ENCODE peak calls at places on chromosomes 3 and 15, in eight cellular contexts. One of them, this sample, is unnamed.

GRCh38 chr15:58182460-58183163 is 44.4 kb downstream of the AQP9 start:
- DNase-seq in activated CD8-positive, alpha-beta memory T cell treated with anti-CD3 and anti-CD28 coated beads for 4 hours: no peak
- DNase-seq in central memory CD4-positive, alpha-beta T cell: peak
- DNase-seq in GM04504: peak
- DNase-seq in ELR: peak
- DNase-seq in skeletal muscle cell: no peak
- DNase-seq in amniotic stem cell: no peak
- DNase-seq in AG08396: peak
- DNase-seq in this sample: peak

GRCh38 chr3:43032646-43033628 is 53.8 kb downstream of the GASK1A start:
- DNase-seq in activated CD8-positive, alpha-beta memory T cell treated with anti-CD3 and anti-CD28 coated beads for 4 hours: no peak
- DNase-seq in AG08396: no peak
- DNase-seq in central memory CD4-positive, alpha-beta T cell: no peak
- DNase-seq in ELR: no peak
- DNase-seq in skeletal muscle cell: no peak
- DNase-seq in amniotic stem cell: no peak
- DNase-seq in GM04504: no peak
- DNase-seq in this sample: no peak

GRCh38 chr15:81184188-81184587 is 12.5 kb upstream of the IL16 start:
- DNase-seq in activated CD8-positive, alpha-beta memory T cell treated with anti-CD3 and anti-CD28 coated beads for 4 hours: no peak
- DNase-seq in ELR: peak
- DNase-seq in central memory CD4-positive, alpha-beta T cell: no peak
- DNase-seq in skeletal muscle cell: no peak
- DNase-seq in amniotic stem cell: no peak
- DNase-seq in AG08396: peak
- DNase-seq in GM04504: peak
- DNase-seq in this sample: peak

GRCh38 chr3:13013994-13014754 is 59.1 kb downstream of the IQSEC1 start:
- DNase-seq in skeletal muscle cell: no peak
- DNase-seq in activated CD8-positive, alpha-beta memory T cell treated with anti-CD3 and anti-CD28 coated beads for 4 hours: no peak
- DNase-seq in amniotic stem cell: no peak
- DNase-seq in GM04504: no peak
- DNase-seq in ELR: no peak
- DNase-seq in central memory CD4-positive, alpha-beta T cell: peak
- DNase-seq in AG08396: no peak
- DNase-seq in this sample: no peak

GRCh38 chr3:37955918-37956317 is 34.7 kb upstream of the VILL start:
- DNase-seq in ELR: no peak
- DNase-seq in AG08396: no peak
- DNase-seq in skeletal muscle cell: no peak
- DNase-seq in activated CD8-positive, alpha-beta memory T cell treated with anti-CD3 and anti-CD28 coated beads for 4 hours: no peak
- DNase-seq in central memory CD4-positive, alpha-beta T cell: no peak
- DNase-seq in amniotic stem cell: no peak
- DNase-seq in GM04504: no peak
- DNase-seq in this sample: no peak

GRCh38 chr3:7650466-7650865 is 789.6 kb downstream of the GRM7 start:
- DNase-seq in activated CD8-positive, alpha-beta memory T cell treated with anti-CD3 and anti-CD28 coated beads for 4 hours: no peak
- DNase-seq in GM04504: no peak
- DNase-seq in amniotic stem cell: no peak
- DNase-seq in AG08396: no peak
- DNase-seq in central memory CD4-positive, alpha-beta T cell: no peak
- DNase-seq in ELR: no peak
- DNase-seq in skeletal muscle cell: no peak
- DNase-seq in this sample: no peak

GRCh38 chr3:39147711-39148115 is 5.7 kb downstream of the CSRNP1 start:
- DNase-seq in ELR: peak
- DNase-seq in AG08396: no peak
- DNase-seq in skeletal muscle cell: no peak
- DNase-seq in central memory CD4-positive, alpha-beta T cell: peak
- DNase-seq in activated CD8-positive, alpha-beta memory T cell treated with anti-CD3 and anti-CD28 coated beads for 4 hours: no peak
- DNase-seq in GM04504: no peak
- DNase-seq in amniotic stem cell: no peak
- DNase-seq in this sample: peak

GRCh38 chr15:80682201-80682600 is 12.9 kb upstream of the ABHD17C start:
- DNase-seq in ELR: no peak
- DNase-seq in AG08396: no peak
- DNase-seq in activated CD8-positive, alpha-beta memory T cell treated with anti-CD3 and anti-CD28 coated beads for 4 hours: no peak
- DNase-seq in amniotic stem cell: no peak
- DNase-seq in GM04504: no peak
- DNase-seq in central memory CD4-positive, alpha-beta T cell: no peak
- DNase-seq in skeletal muscle cell: no peak
- DNase-seq in this sample: no peak

GRCh38 chr3:62365311-62366092 is 7.8 kb downstream of the FEZF2 start:
- DNase-seq in central memory CD4-positive, alpha-beta T cell: no peak
- DNase-seq in activated CD8-positive, alpha-beta memory T cell treated with anti-CD3 and anti-CD28 coated beads for 4 hours: no peak
- DNase-seq in amniotic stem cell: no peak
- DNase-seq in ELR: no peak
- DNase-seq in AG08396: no peak
- DNase-seq in GM04504: no peak
- DNase-seq in skeletal muscle cell: no peak
- DNase-seq in this sample: no peak

GRCh38 chr15:33007295-33007855 is 187.1 kb downstream of the FMN1 start:
- DNase-seq in activated CD8-positive, alpha-beta memory T cell treated with anti-CD3 and anti-CD28 coated beads for 4 hours: no peak
- DNase-seq in ELR: peak
- DNase-seq in GM04504: no peak
- DNase-seq in skeletal muscle cell: no peak
- DNase-seq in amniotic stem cell: no peak
- DNase-seq in central memory CD4-positive, alpha-beta T cell: no peak
- DNase-seq in AG08396: no peak
- DNase-seq in this sample: no peak

GRCh38 chr3:4546346-4547178 is 53.4 kb downstream of the ITPR1 start:
- DNase-seq in AG08396: no peak
- DNase-seq in activated CD8-positive, alpha-beta memory T cell treated with anti-CD3 and anti-CD28 coated beads for 4 hours: no peak
- DNase-seq in skeletal muscle cell: no peak
- DNase-seq in central memory CD4-positive, alpha-beta T cell: no peak
- DNase-seq in amniotic stem cell: no peak
- DNase-seq in ELR: no peak
- DNase-seq in GM04504: no peak
- DNase-seq in this sample: peak

GRCh38 chr3:23882487-23882918 is 34.3 kb downstream of the NKIRAS1 start:
- DNase-seq in skeletal muscle cell: no peak
- DNase-seq in GM04504: no peak
- DNase-seq in central memory CD4-positive, alpha-beta T cell: no peak
- DNase-seq in AG08396: no peak
- DNase-seq in ELR: no peak
- DNase-seq in activated CD8-positive, alpha-beta memory T cell treated with anti-CD3 and anti-CD28 coated beads for 4 hours: no peak
- DNase-seq in amniotic stem cell: no peak
- DNase-seq in this sample: no peak

This sample was measured in HT1080.